ENCODE peak calls at places on chromosomes 5 and 9, in eight cellular contexts. J is endothelial cell of umbilical vein, Y is gastrocnemius medialis, X is sigmoid colon, D is upper lobe of left lung, P is uterus, B is body of pancreas, L is IMR-90. Z is an unnamed sample.

GRCh38 chr5:116377276-116378006 is 197.2 kb downstream of the SEMA6A start:
- DNase-seq in J (no peak), Y (no peak), X (no peak), D (no peak), P (no peak), B (no peak), L (no peak), Z (no peak)

GRCh38 chr5:1488882-1489680 is 34.7 kb downstream of the LPCAT1 start:
- DNase-seq in J (no peak), Y (no peak), X (no peak), D (no peak), P (no peak), B (peak; percentile 31), L (peak; percentile 90), Z (no peak)

GRCh38 chr9:9061599-9061998 is 1262.0 kb upstream of the DMAC1 start:
- DNase-seq in J (no peak), Y (no peak), X (no peak), D (no peak), P (no peak), B (no peak), L (no peak), Z (no peak)

GRCh38 chr5:80238778-80239679 is 16.8 kb downstream of the SERINC5 start:
- DNase-seq in J (peak; percentile 62), Y (peak; percentile 64), X (peak; percentile 81), D (no peak), P (peak; percentile 50), B (peak; percentile 83), L (peak; percentile 61), Z (peak; percentile 32)

GRCh38 chr5:82045526-82046267 is 73.9 kb downstream of the ATG10 start:
- DNase-seq in J (no peak), Y (no peak), X (no peak), D (no peak), P (no peak), B (no peak), L (peak; percentile 76), Z (no peak)

GRCh38 chr5:159837860-159838259 is 78.4 kb upstream of the ADRA1B start:
- DNase-seq in J (no peak), Y (no peak), X (no peak), D (no peak), P (no peak), B (no peak), L (no peak), Z (no peak)

GRCh38 chr5:139104577-139105271 is 93.4 kb downstream of the SIL1 start:
- DNase-seq in J (no peak), Y (peak; percentile 45), X (peak; percentile 90), D (no peak), P (peak; percentile 84), B (peak; percentile 40), L (peak; percentile 90), Z (no peak)

GRCh38 chr5:172907657-172908056 is 51.6 kb upstream of the RPL26L1 start:
- DNase-seq in J (no peak), Y (no peak), X (no peak), D (no peak), P (no peak), B (no peak), L (no peak), Z (no peak)

GRCh38 chr5:158812381-158812780 is 287.3 kb downstream of the EBF1 start:
- DNase-seq in J (peak; percentile 13), Y (no peak), X (peak; percentile 73), D (no peak), P (no peak), B (no peak), L (no peak), Z (no peak)

GRCh38 chr9:134293576-134294227 is 32.6 kb upstream of the RXRA start:
- DNase-seq in J (peak; percentile 5), Y (no peak), X (no peak), D (peak; percentile 67), P (peak; percentile 38), B (no peak), L (no peak), Z (no peak)

GRCh38 chr5:64691333-64691732 is 1.0 kb downstream of the SHISAL2B start:
- DNase-seq in J (no peak), Y (no peak), X (no peak), D (no peak), P (no peak), B (no peak), L (no peak), Z (no peak)

GRCh38 chr9:20853866-20854265 is 169.8 kb downstream of the FOCAD start:
- DNase-seq in J (peak; percentile 28), Y (no peak), X (no peak), D (no peak), P (no peak), B (no peak), L (no peak), Z (no peak)

GRCh38 chr5:181235689-181236366 is 7.9 kb downstream of the RACK1 start:
- DNase-seq in J (no peak), Y (no peak), X (no peak), D (no peak), P (no peak), B (no peak), L (no peak), Z (no peak)
- TF ChIP-seq POLR2A in J (peak; percentile 17), Y (no peak), X (no peak), D (no peak), P (no peak), B (no peak), L (peak; percentile 52), Z (no peak)

GRCh38 chr9:97861148-97861475 is 8.1 kb downstream of the FOXE1 start:
- DNase-seq in J (no peak), Y (no peak), X (no peak), D (no peak), P (no peak), B (no peak), L (no peak), Z (no peak)

GRCh38 chr9:97866848-97867247 is 13.8 kb downstream of the FOXE1 start:
- DNase-seq in J (no peak), Y (no peak), X (no peak), D (no peak), P (no peak), B (no peak), L (no peak), Z (no peak)

GRCh38 chr9:97863314-97863713 is 10.3 kb downstream of the FOXE1 start:
- DNase-seq in J (no peak), Y (no peak), X (no peak), D (no peak), P (no peak), B (no peak), L (no peak), Z (no peak)

GRCh38 chr9:97866300-97866699 is 13.3 kb downstream of the FOXE1 start:
- DNase-seq in J (no peak), Y (no peak), X (no peak), D (no peak), P (no peak), B (no peak), L (no peak), Z (no peak)

DNA sequence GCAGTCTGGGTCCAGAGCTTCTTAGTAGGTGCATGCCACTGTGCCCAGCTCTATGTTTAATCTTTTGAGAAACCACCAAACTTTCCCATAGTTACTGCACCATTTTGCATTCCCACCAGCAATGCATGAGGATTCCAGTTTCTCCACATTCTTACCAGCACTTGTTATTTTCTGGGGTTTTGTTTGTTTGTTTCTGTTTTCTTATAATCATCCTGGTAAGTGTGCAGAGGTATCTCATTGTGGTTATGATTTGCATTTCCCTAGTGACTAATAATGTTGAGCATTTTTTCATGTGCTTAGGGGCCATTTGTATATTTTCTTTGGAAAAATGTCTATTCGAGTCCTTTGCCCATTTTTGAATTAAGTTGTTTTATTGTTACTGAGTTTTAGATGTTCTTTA is 11.4 kb downstream of the FOXE1 start:
- DNase-seq in J (no peak), Y (no peak), X (no peak), D (no peak), P (no peak), B (no peak), L (no peak), Z (no peak)
- H3K27me3 ChIP-seq in J (peaks cover 29% of the 10 kb centered on the region), Y (peaks cover 52% of the 10 kb centered on the region), X (peaks cover 31% of the 10 kb centered on the region), D (no peaks in the 10 kb centered on the region), P (no peaks in the 10 kb centered on the region), B (no peaks in the 10 kb centered on the region), L (peaks cover 48% of the 10 kb centered on the region), Z (no peaks in the 10 kb centered on the region)

DNA sequence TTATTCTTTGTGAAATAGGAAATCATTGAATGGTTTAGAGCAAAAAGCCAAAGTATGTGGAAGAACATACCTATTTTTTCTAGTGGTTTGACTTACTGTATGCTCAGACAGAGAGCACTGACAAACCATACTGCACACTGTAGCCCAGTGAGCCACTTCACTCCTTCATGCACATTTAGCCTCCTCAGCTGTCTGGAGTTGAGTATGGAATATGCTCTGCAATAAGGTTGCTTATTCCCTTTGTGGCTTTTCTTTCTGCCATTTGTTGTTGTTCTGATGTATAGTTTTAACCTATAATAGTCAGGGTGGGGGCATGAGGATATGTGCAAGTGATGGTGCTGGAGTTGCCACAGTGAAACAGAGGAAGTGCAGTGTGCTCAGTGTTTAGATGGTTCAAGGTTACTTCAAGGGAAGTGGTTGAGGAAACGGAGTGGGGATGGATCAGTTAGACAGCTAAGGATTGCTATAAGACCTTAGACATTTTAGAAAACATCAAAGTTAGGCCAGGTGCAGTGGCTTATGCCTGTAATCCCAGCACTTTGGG is 100.7 kb downstream of the CDC42SE2 start:
- DNase-seq in J (no peak), Y (no peak), X (no peak), D (no peak), P (no peak), B (no peak), L (no peak), Z (no peak)
- H3K4me1 ChIP-seq in J (no peaks in the 10 kb centered on the region), Y (no peaks in the 10 kb centered on the region), X (no peaks in the 10 kb centered on the region), D (peaks cover 10% of the 10 kb centered on the region), P (no peaks in the 10 kb centered on the region), B (no peaks in the 10 kb centered on the region), L (peaks cover 4% of the 10 kb centered on the region), Z (no peaks in the 10 kb centered on the region)

DNA sequence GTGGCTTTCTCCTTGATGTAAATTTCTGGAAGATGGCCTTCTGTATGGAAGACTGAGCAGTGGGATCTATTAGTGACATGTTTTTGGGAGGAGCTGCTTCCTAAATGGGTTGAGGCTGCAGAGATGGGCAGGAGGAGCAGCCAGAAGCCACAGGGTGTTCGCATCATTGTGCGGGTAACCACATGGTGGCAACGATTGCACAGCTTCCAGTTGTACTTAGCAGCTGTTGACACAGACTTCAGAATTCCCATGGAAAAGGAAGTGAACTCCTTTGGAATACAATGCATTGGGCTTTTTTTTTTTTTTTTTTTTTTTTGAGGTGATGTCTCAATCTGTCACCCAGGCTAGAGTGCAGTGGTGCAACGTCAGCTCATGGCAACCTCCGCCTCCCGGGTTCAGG is 297.3 kb downstream of the NR3C1 start:
- DNase-seq in J (peak; percentile 79), Y (no peak), X (no peak), D (no peak), P (no peak), B (peak; percentile 82), L (peak; percentile 77), Z (no peak)
- TF ChIP-seq POLR2A in J (no peak), Y (no peak), X (no peak), D (no peak), P (no peak), B (no peak), L (no peak), Z (no peak)